ENCODE peak calls at places on chromosomes 16 and 17, in nine cellular contexts. L is thoracic aorta; C is left ventricle myocardium inferior; W is CD4-positive, CD25-positive, alpha-beta regulatory T cell; B is GM23248; P is heart right ventricle; I is sigmoid colon; X is left lung; H is brain microvascular endothelial cell. O is an unnamed sample.

GRCh38 chr17:6870841-6871240 is 39.3 kb upstream of the TEKT1 start:
- DNase-seq in X (no peak), C (no peak), L (no peak), P (no peak), W (no peak), B (no peak), H (no peak), I (no peak), O (no peak)

GRCh38 chr16:10180042-10180770 is 2.0 kb downstream of the GRIN2A start:
- DNase-seq in X (no peak), I (no peak), B (no peak), L (no peak), C (no peak), H (no peak), W (no peak), P (no peak), O (no peak)

GRCh38 chr16:79312502-79312901 is 288.0 kb downstream of the MAF start:
- DNase-seq in P (no peak), C (no peak), L (no peak), H (no peak), B (no peak), W (no peak), I (no peak), X (no peak), O (no peak)

GRCh38 chr16:49608801-49609200 is 235.2 kb downstream of the C16orf78 start:
- DNase-seq in C (no peak), H (peak; percentile 48), I (peak; percentile 68), L (no peak), P (no peak), X (no peak), B (peak; percentile 69), W (no peak), O (no peak)

GRCh38 chr16:84150926-84151325 is 5.8 kb downstream of the DNAAF1 start:
- DNase-seq in H (no peak), W (no peak), L (no peak), C (no peak), X (no peak), I (no peak), B (no peak), P (no peak), O (no peak)

GRCh38 chr17:17551361-17551760 is 40.1 kb downstream of the PEMT start:
- DNase-seq in L (no peak), P (peak; percentile 72), I (no peak), W (no peak), X (peak; percentile 46), H (no peak), C (peak; percentile 80), B (peak; percentile 32), O (no peak)

GRCh38 chr16:74844041-74844826 is 69.6 kb upstream of the FA2H start:
- DNase-seq in X (no peak), L (no peak), P (no peak), H (no peak), B (peak; percentile 58), I (no peak), C (no peak), W (no peak), O (no peak)

GRCh38 chr17:64615025-64615677 is 47.0 kb downstream of the SMURF2 start:
- DNase-seq in P (no peak), L (no peak), B (peak; percentile 73), W (no peak), H (no peak), I (no peak), C (no peak), X (no peak), O (no peak)

GRCh38 chr16:78045865-78046581 is 23.7 kb downstream of the CLEC3A start:
- DNase-seq in W (no peak), X (peak; percentile 87), H (peak; percentile 55), B (peak; percentile 71), C (peak; percentile 60), P (peak; percentile 71), I (no peak), L (no peak), O (peak; percentile 50)

GRCh38 chr17:78375401-78376079 is 2.9 kb upstream of the PGS1 start:
- DNase-seq in X (peak; percentile 88), B (peak; percentile 96), H (peak; percentile 86), C (no peak), P (peak; percentile 16), L (no peak), W (no peak), I (peak; percentile 87), O (peak; percentile 95)

GRCh38 chr16:25693621-25694020 is 1.9 kb downstream of the HS3ST4 start:
- DNase-seq in I (no peak), C (no peak), H (no peak), P (no peak), X (no peak), B (no peak), W (no peak), L (no peak), O (no peak)

GRCh38 chr17:40377832-40378231 is 13.3 kb upstream of the GJD3 start:
- DNase-seq in L (no peak), B (no peak), H (no peak), C (no peak), I (no peak), X (no peak), W (no peak), P (no peak), O (no peak)

GRCh38 chr16:19522369-19523159 is 666 bp upstream of the GDE1 start:
- DNase-seq in C (no peak), H (no peak), X (no peak), L (no peak), B (no peak), W (no peak), I (no peak), P (no peak), O (no peak)

GRCh38 chr17:66507103-66507923 is 204.9 kb downstream of the PRKCA start:
- DNase-seq in B (peak; percentile 91), P (no peak), X (no peak), C (no peak), I (peak; percentile 68), L (peak; percentile 6), W (no peak), H (peak; percentile 58), O (peak; percentile 81)
- H3K4me3 ChIP-seq in B (peak overlapping the region; percentile 53), P (no peak overlapping the region), X (no peak overlapping the region), C (no peak overlapping the region), I (no peak overlapping the region), L (no peak overlapping the region), W (no peak overlapping the region), H (no peak overlapping the region), O (no peak overlapping the region)

DNA sequence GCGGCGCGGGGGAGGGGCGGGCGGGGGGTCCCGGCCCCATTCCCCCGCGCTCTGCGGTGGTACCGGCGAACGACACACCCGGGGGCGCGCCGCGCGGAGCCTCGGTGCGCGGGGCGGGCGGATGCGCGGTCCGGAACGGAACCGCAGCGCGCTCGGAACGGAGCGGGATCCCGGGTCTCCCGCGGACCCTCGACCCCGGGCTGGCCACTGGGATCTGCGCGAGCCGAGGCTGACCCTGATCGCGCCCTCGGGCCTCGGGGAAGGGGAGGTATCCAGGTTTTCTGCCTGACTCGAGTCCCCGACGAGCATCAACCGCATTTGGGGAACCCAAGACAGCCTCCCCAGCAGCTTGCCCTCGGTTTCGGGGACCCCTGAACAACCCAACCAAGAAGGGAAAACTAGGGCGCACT is 361 bp downstream of the BEAN1 start:
- DNase-seq in I (no peak), P (no peak), L (no peak), X (no peak), C (no peak), B (peak; percentile 9), H (no peak), W (no peak), O (no peak)
- H3K27me3 ChIP-seq in I (peaks cover 47% of the 10 kb centered on the region), P (peaks cover 55% of the 10 kb centered on the region), L (no peaks in the 10 kb centered on the region), X (peaks cover 82% of the 10 kb centered on the region), C (peaks cover 30% of the 10 kb centered on the region), B (no peaks in the 10 kb centered on the region), H (peaks cover 35% of the 10 kb centered on the region), W (peaks cover 40% of the 10 kb centered on the region), O (no peaks in the 10 kb centered on the region)

DNA sequence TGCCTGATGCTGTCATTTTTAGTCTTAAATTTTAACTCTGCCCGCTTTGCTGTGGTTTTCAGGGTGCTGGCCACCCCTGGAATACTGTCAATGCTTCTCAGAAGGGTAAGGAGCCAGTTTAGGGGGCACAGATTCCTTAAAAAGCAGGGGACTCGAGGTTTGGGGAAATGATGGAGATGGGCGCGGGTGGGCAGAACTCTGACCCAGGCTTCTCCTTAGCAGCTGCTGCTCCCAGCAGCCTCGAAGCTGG is 23.7 kb downstream of the STAT5A start:
- DNase-seq in W (no peak), H (no peak), P (no peak), I (no peak), C (no peak), X (no peak), L (no peak), B (no peak), O (no peak)
- H3K4me3 ChIP-seq in W (no peak overlapping the region), H (no peak overlapping the region), P (no peak overlapping the region), I (no peak overlapping the region), C (peak overlapping the region; percentile 50), X (no peak overlapping the region), L (peak overlapping the region; percentile 58), B (no peak overlapping the region), O (no peak overlapping the region)

GRCh38 chr17:79577485-79578187 is 33.2 kb downstream of the RBFOX3 start:
- DNase-seq in X (no peak), I (no peak), L (no peak), B (no peak), H (no peak), W (no peak), P (no peak), C (no peak), O (no peak)
- H3K27me3 ChIP-seq in X (peaks cover 47% of the 10 kb centered on the region), I (no peaks in the 10 kb centered on the region), L (no peaks in the 10 kb centered on the region), B (no peaks in the 10 kb centered on the region), H (no peaks in the 10 kb centered on the region), W (no peaks in the 10 kb centered on the region), P (peaks cover 3% of the 10 kb centered on the region), C (peaks cover 73% of the 10 kb centered on the region), O (peaks cover 44% of the 10 kb centered on the region)

GRCh38 chr17:68531252-68531651 is 19.0 kb downstream of the PRKAR1A start:
- DNase-seq in C (no peak), W (no peak), B (no peak), P (no peak), H (no peak), L (no peak), I (no peak), X (no peak), O (no peak)
- H3K4me3 ChIP-seq in C (no peak overlapping the region), W (no peak overlapping the region), B (no peak overlapping the region), P (no peak overlapping the region), H (no peak overlapping the region), L (no peak overlapping the region), I (no peak overlapping the region), X (no peak overlapping the region), O (no peak overlapping the region)

DNA sequence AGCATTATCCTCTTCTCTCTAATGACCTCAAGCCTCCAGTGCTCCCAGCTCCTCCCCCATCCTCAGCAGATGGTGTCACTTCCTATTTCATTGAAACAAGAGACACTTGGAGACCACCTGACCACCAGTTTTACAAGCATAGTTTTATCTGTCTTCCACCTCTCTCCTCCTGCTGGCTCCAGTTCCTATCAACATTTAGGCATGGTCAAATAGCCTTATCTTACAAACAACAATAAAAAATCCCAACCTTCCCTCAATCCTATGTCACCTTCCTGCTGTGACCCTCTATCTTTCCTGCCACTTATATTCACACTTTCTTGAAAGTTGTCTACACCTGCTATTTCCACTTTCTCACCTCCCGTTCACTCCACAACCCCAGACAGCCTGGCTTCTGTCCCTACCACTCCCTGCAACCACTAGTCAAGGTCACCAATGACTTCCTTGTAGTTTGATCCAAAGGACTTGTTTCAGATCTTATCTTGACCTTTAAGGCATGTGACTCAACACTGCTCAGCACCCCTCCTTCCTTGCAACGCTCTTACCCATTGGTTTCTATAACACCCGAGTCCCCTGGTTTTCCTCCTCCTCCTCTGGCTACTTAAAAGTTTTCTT is 4.3 kb upstream of the NTN1 start:
- DNase-seq in B (no peak), P (no peak), H (no peak), X (no peak), W (no peak), C (no peak), I (peak; percentile 13), L (no peak), O (no peak)
- H3K27me3 ChIP-seq in B (peaks cover 22% of the 10 kb centered on the region), P (peaks cover 75% of the 10 kb centered on the region), H (peaks cover 12% of the 10 kb centered on the region), X (peaks cover 87% of the 10 kb centered on the region), W (peaks cover 28% of the 10 kb centered on the region), C (peaks cover 64% of the 10 kb centered on the region), I (no peaks in the 10 kb centered on the region), L (no peaks in the 10 kb centered on the region), O (peaks cover 14% of the 10 kb centered on the region)

GRCh38 chr17:81419333-81419885 is 24.2 kb downstream of the BAHCC1 start:
- DNase-seq in B (peak; percentile 93), C (peak; percentile 92), W (no peak), L (peak; percentile 87), P (peak; percentile 93), H (peak; percentile 82), X (peak; percentile 93), I (peak; percentile 96), O (peak; percentile 98)
- H3K4me3 ChIP-seq in B (peak overlapping the region; percentile 52), C (peak overlapping the region; percentile 54), W (no peak overlapping the region), L (peak overlapping the region; percentile 67), P (peak overlapping the region; percentile 17), H (peak overlapping the region; percentile 27), X (peak overlapping the region; percentile 21), I (peak overlapping the region; percentile 13), O (peak overlapping the region; percentile 27)

O was measured in MG63.